ENCODE peak calls at places on chromosomes 6 and 20, in seven cellular contexts. C is psoas muscle, B is colonic mucosa, J is chondrocyte, V is cardiac muscle cell, Z is mesothelial cell of epicardium, O is SK-N-SH. X is an unnamed sample.

GRCh38 chr20:5524886-5525285 is 208.1 kb upstream of the PROKR2 start:
- DNase-seq in C (no peak), B (no peak), J (no peak), V (peak), Z (no peak), O (no peak), X (no peak)

GRCh38 chr6:41504526-41505021 is 41.6 kb upstream of the FOXP4 start:
- DNase-seq in C (no peak), B (peak), J (no peak), V (peak), Z (no peak), O (peak), X (peak)

GRCh38 chr6:53767941-53768340 is 26.9 kb upstream of the LRRC1 start:
- DNase-seq in C (no peak), B (no peak), J (no peak), V (no peak), Z (no peak), O (no peak), X (no peak)

GRCh38 chr6:67663105-67663895 is 971.8 kb upstream of the ADGRB3 start:
- DNase-seq in C (no peak), B (no peak), J (peak), V (no peak), Z (no peak), O (no peak), X (no peak)

GRCh38 chr6:143746202-143747119 is 68.7 kb downstream of the PHACTR2 start:
- DNase-seq in C (no peak), B (peak), J (no peak), V (no peak), Z (no peak), O (no peak), X (peak)

GRCh38 chr20:38214871-38215788 is 45.4 kb downstream of the KIAA1755 start:
- DNase-seq in C (no peak), B (no peak), J (peak), V (no peak), Z (no peak), O (no peak), X (no peak)

GRCh38 chr20:5652626-5653573 is 97.3 kb upstream of the SHLD1 start:
- DNase-seq in C (no peak), B (no peak), J (no peak), V (peak), Z (no peak), O (no peak), X (no peak)

GRCh38 chr6:52304917-52305316 is 20.4 kb upstream of the MCM3 start:
- DNase-seq in C (no peak), B (no peak), J (no peak), V (peak), Z (no peak), O (no peak), X (no peak)

GRCh38 chr20:22241609-22242008 is 342.8 kb downstream of the FOXA2 start:
- DNase-seq in C (no peak), B (no peak), J (no peak), V (no peak), Z (no peak), O (no peak), X (no peak)

GRCh38 chr20:6178537-6178936 is 55.7 kb upstream of the FERMT1 start:
- DNase-seq in C (no peak), B (no peak), J (no peak), V (peak), Z (no peak), O (peak), X (no peak)

GRCh38 chr6:15308445-15309213 is 62.8 kb downstream of the JARID2 start:
- DNase-seq in C (no peak), B (no peak), J (no peak), V (no peak), Z (no peak), O (peak), X (no peak)

GRCh38 chr6:15242937-15243614 is 2.8 kb upstream of the JARID2 start:
- DNase-seq in C (no peak), B (no peak), J (no peak), V (no peak), Z (no peak), O (no peak), X (no peak)

GRCh38 chr20:62741701-62742491 is 33.3 kb downstream of the NTSR1 start:
- DNase-seq in C (peak), B (no peak), J (peak), V (no peak), Z (no peak), O (no peak), X (no peak)

GRCh38 chr6:6557504-6557839 is 31.0 kb upstream of the LY86 start:
- DNase-seq in C (no peak), B (no peak), J (no peak), V (no peak), Z (no peak), O (no peak), X (no peak)

GRCh38 chr20:18712116-18712515 is 101.5 kb upstream of the SCP2D1 start:
- DNase-seq in C (no peak), B (no peak), J (no peak), V (no peak), Z (no peak), O (no peak), X (no peak)

GRCh38 chr6:33339193-33339592 is 21.6 kb upstream of the ZBTB22 start:
- DNase-seq in C (no peak), B (no peak), J (no peak), V (no peak), Z (no peak), O (no peak), X (no peak)

GRCh38 chr20:31542201-31542842 is 28.1 kb downstream of the HM13 start:
- DNase-seq in C (no peak), B (no peak), J (no peak), V (no peak), Z (no peak), O (no peak), X (no peak)

GRCh38 chr20:23086056-23086551 is at the start of gene CD93:
- DNase-seq in C (no peak), B (no peak), J (no peak), V (peak), Z (no peak), O (no peak), X (no peak)

GRCh38 chr6:111938710-111939109 is 65.5 kb upstream of the FYN start:
- DNase-seq in C (no peak), B (no peak), J (no peak), V (peak), Z (no peak), O (no peak), X (no peak)

GRCh38 chr6:106729848-106730247 is 100.5 kb downstream of the QRSL1 start:
- DNase-seq in C (no peak), B (peak), J (no peak), V (no peak), Z (no peak), O (no peak), X (no peak)

GRCh38 chr20:6665621-6666345 is 101.7 kb upstream of the BMP2 start:
- DNase-seq in C (no peak), B (no peak), J (no peak), V (no peak), Z (no peak), O (no peak), X (no peak)

GRCh38 chr6:28496099-28496779 is 19.4 kb downstream of the GPX6 start:
- DNase-seq in C (no peak), B (no peak), J (no peak), V (peak), Z (no peak), O (no peak), X (no peak)
- TF ChIP-seq CTCF in C (no peak), B (no peak), J (peak), V (peak), Z (no peak), O (peak), X (no peak)

GRCh38 chr6:123053602-123054225 is 57.7 kb downstream of the CLVS2 start:
- DNase-seq in C (no peak), B (no peak), J (no peak), V (no peak), Z (no peak), O (no peak), X (no peak)

GRCh38 chr6:123055266-123055665 is 59.2 kb downstream of the CLVS2 start:
- DNase-seq in C (no peak), B (no peak), J (no peak), V (no peak), Z (no peak), O (no peak), X (no peak)
- TF ChIP-seq CTCF in C (no peak), B (no peak), J (no peak), V (no peak), Z (no peak), O (no peak), X (no peak)

DNA sequence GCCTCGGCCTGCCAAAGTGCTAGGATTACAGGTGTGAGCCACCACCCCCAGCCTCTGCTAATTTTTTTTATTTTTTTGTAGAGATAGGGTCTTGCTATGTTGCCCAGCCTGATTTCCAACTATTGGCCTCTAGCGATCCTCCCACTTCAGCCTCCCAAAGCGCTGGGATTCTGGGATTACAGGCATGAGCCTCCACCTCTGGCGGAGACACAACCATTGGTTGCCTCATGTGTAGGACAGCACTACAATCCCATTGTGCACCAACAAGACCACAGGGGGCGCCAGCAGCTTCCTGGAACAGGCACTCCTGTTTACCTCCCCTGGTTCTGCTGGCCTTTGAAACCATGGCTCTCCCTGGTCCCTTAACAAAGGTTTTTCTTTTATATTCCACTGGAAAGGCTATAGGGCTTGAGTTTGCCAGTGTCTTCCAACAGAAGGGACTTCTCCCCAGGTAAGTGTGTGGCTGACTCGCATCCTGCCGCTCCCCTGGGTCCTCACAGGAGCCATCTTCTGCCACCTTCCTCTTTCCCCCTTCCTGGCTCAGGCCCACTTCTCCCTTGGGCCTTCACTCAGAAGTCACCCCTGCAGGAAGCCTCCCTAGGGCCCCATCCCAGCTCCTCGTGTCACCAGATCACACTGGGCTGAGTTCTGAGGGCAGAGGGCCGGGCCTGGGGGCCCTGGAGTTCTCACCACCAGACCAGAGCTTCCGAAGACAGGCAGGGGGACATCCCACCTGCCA is 39.2 kb upstream of the TLDC2 start:
- DNase-seq in C (no peak), B (peak), J (no peak), V (peak), Z (no peak), O (peak), X (peak)
- TF ChIP-seq CTCF in C (no peak), B (peak), J (peak), V (peak), Z (no peak), O (peak), X (peak)

GRCh38 chr6:21522773-21523490 is 70.6 kb upstream of the SOX4 start:
- DNase-seq in C (no peak), B (no peak), J (no peak), V (no peak), Z (no peak), O (peak), X (peak)
- TF ChIP-seq CTCF in C (peak), B (no peak), J (peak), V (no peak), Z (no peak), O (peak), X (no peak)

GRCh38 chr6:56104591-56104990 is 142.8 kb downstream of the COL21A1 start:
- DNase-seq in C (no peak), B (no peak), J (no peak), V (no peak), Z (no peak), O (no peak), X (no peak)
- TF ChIP-seq CTCF in C (no peak), B (no peak), J (no peak), V (no peak), Z (no peak), O (no peak), X (no peak)

GRCh38 chr6:125151715-125152114 is 1.9 kb upstream of the TPD52L1 start:
- DNase-seq in C (no peak), B (no peak), J (no peak), V (no peak), Z (no peak), O (no peak), X (no peak)

GRCh38 chr6:125154184-125155135 is 887 bp downstream of the TPD52L1 start:
- DNase-seq in C (peak), B (peak), J (no peak), V (no peak), Z (peak), O (peak), X (peak)

GRCh38 chr6:125155344-125155743 is 1.8 kb downstream of the TPD52L1 start:
- DNase-seq in C (no peak), B (no peak), J (no peak), V (no peak), Z (no peak), O (no peak), X (no peak)

GRCh38 chr6:125156496-125156895 is 2.9 kb downstream of the TPD52L1 start:
- DNase-seq in C (no peak), B (no peak), J (no peak), V (no peak), Z (no peak), O (no peak), X (no peak)

GRCh38 chr6:125153541-125154183 is at the start of gene TPD52L1:
- DNase-seq in C (peak), B (peak), J (peak), V (peak), Z (peak), O (peak), X (peak)
- TF ChIP-seq CTCF in C (peak), B (peak), J (peak), V (peak), Z (peak), O (peak), X (peak)

GRCh38 chr6:30112402-30113376 is at the start of gene TRIM31:
- DNase-seq in C (no peak), B (peak), J (no peak), V (no peak), Z (no peak), O (no peak), X (no peak)

GRCh38 chr6:30113377-30113759 is 478 bp upstream of the TRIM31 start:
- DNase-seq in C (no peak), B (peak), J (no peak), V (no peak), Z (no peak), O (no peak), X (no peak)

GRCh38 chr6:30113843-30114242 is 953 bp upstream of the TRIM31 start:
- DNase-seq in C (no peak), B (peak), J (no peak), V (no peak), Z (no peak), O (no peak), X (no peak)

GRCh38 chr6:30121446-30122065 is 8.7 kb upstream of the TRIM31 start:
- DNase-seq in C (no peak), B (peak), J (no peak), V (no peak), Z (no peak), O (no peak), X (no peak)

GRCh38 chr6:30116724-30117123 is 3.8 kb upstream of the TRIM31 start:
- DNase-seq in C (no peak), B (no peak), J (no peak), V (no peak), Z (no peak), O (no peak), X (no peak)
- TF ChIP-seq CTCF in C (no peak), B (no peak), J (peak), V (no peak), Z (peak), O (peak), X (no peak)

X was measured in nephron progenitor cell.